ENCODE peak calls at places on chromosomes 2 and 18, in six cellular contexts. R, P, V, D, I and B are unnamed samples.

GRCh38 chr2:215727507-215728503 is 285.5 kb downstream of the MREG start:
- DNase-seq in V (no peak), I (no peak), D (no peak), P (no peak), R (no peak), B (no peak)

GRCh38 chr18:21205695-21206094 is 36.3 kb upstream of the GREB1L start:
- DNase-seq in V (no peak), I (no peak), D (no peak), R (no peak), P (no peak), B (no peak)

GRCh38 chr2:44965684-44966083 is 24.2 kb downstream of the SIX3 start:
- DNase-seq in I (no peak), D (no peak), V (no peak), R (no peak), P (no peak), B (no peak)

GRCh38 chr2:211371465-211371864 is 815.1 kb downstream of the CPS1 start:
- DNase-seq in D (no peak), R (no peak), V (no peak), I (no peak), P (no peak), B (no peak)

GRCh38 chr2:41907141-41907540 is 140.7 kb upstream of the PKDCC start:
- DNase-seq in R (no peak), I (no peak), P (no peak), D (no peak), V (no peak), B (no peak)

GRCh38 chr2:145548479-145548878 is 1028.6 kb upstream of the ZEB2 start:
- DNase-seq in P (no peak), D (no peak), I (no peak), R (no peak), V (no peak), B (no peak)

GRCh38 chr2:236840215-236840614 is 245.5 kb upstream of the COPS8 start:
- DNase-seq in I (no peak), P (no peak), V (no peak), D (no peak), R (no peak), B (no peak)

GRCh38 chr2:168136392-168136977 is 110.9 kb downstream of the STK39 start:
- DNase-seq in D (no peak), P (no peak), R (no peak), I (no peak), V (no peak), B (no peak)

GRCh38 chr2:28391564-28392296 is 928 bp upstream of the FOSL2 start:
- DNase-seq in V (peak), R (peak), I (peak), P (peak), D (no peak), B (no peak)

GRCh38 chr2:235594041-235594440 is 100.2 kb downstream of the AGAP1 start:
- DNase-seq in V (no peak), I (no peak), R (no peak), D (no peak), P (no peak), B (no peak)

GRCh38 chr2:128573116-128573515 is 254.4 kb upstream of the HS6ST1 start:
- DNase-seq in P (no peak), I (no peak), D (no peak), R (no peak), V (no peak), B (no peak)

GRCh38 chr2:37985333-37985732 is 60.2 kb downstream of the RMDN2 start:
- DNase-seq in R (no peak), D (no peak), I (no peak), V (no peak), P (no peak), B (no peak)

GRCh38 chr18:36769172-36769571 is 59.6 kb downstream of the TPGS2 start:
- DNase-seq in R (no peak), I (no peak), V (no peak), P (no peak), D (no peak), B (no peak)